ENCODE peak calls at places on chromosomes 12 and 14, in six cellular contexts. Y is effector memory CD4-positive, alpha-beta T cell; F is NT2/D1; K is astrocyte of the hippocampus; M is stomach; J is kidney epithelial cell. V is an unnamed sample.
A peak's percentile ranks its signal among the peaks of the same experiment; 100 is the strongest.

GRCh38 chr14:69713976-69714716 is 52.8 kb upstream of the SRSF5 start:
- DNase-seq in Y (no peak), F (no peak), K (no peak), M (no peak), J (no peak), V (no peak)

GRCh38 chr12:92078167-92079053 is 67.2 kb downstream of the BTG1 start:
- DNase-seq in Y (no peak), F (no peak), K (peak; percentile 46), M (no peak), J (no peak), V (no peak)

GRCh38 chr12:75650989-75651695 is 139.7 kb upstream of the KRR1 start:
- DNase-seq in Y (no peak), F (no peak), K (peak; percentile 88), M (no peak), J (no peak), V (no peak)

GRCh38 chr12:109461049-109461845 is 15.9 kb downstream of the KCTD10 start:
- DNase-seq in Y (no peak), F (no peak), K (peak; percentile 23), M (no peak), J (no peak), V (no peak)

GRCh38 chr12:117047810-117048584 is 51.2 kb downstream of the TESC start:
- DNase-seq in Y (no peak), F (peak; percentile 46), K (peak; percentile 17), M (no peak), J (no peak), V (no peak)

GRCh38 chr12:1054103-1054838 is 63.2 kb downstream of the ERC1 start:
- DNase-seq in Y (no peak), F (peak; percentile 63), K (no peak), M (no peak), J (no peak), V (no peak)

GRCh38 chr12:56628671-56629458 is 1.3 kb downstream of the BAZ2A start:
- DNase-seq in Y (peak; percentile 49), F (no peak), K (peak; percentile 61), M (peak; percentile 70), J (no peak), V (no peak)

GRCh38 chr14:57391609-57392195 is 1.3 kb downstream of the NAA30 start:
- DNase-seq in Y (no peak), F (no peak), K (no peak), M (no peak), J (no peak), V (no peak)

GRCh38 chr12:1925125-1925963 is 6.9 kb upstream of the CACNA2D4 start:
- DNase-seq in Y (no peak), F (no peak), K (peak; percentile 0), M (peak; percentile 22), J (no peak), V (no peak)

GRCh38 chr14:105632010-105632409 is 105.6 kb downstream of the TMEM121 start:
- DNase-seq in Y (no peak), F (no peak), K (no peak), M (no peak), J (no peak), V (no peak)

GRCh38 chr14:60642270-60642789 is 6.9 kb downstream of the SIX1 start:
- DNase-seq in Y (no peak), F (no peak), K (peak; percentile 39), M (no peak), J (no peak), V (no peak)

GRCh38 chr12:108082506-108082905 is 46.6 kb upstream of the WSCD2 start:
- DNase-seq in Y (no peak), F (no peak), K (no peak), M (no peak), J (no peak), V (no peak)

GRCh38 chr14:77031680-77032482 is 3.4 kb upstream of the IRF2BPL start:
- DNase-seq in Y (no peak), F (no peak), K (peak; percentile 75), M (no peak), J (no peak), V (no peak)

GRCh38 chr14:29814153-29815057 is 113.2 kb downstream of the PRKD1 start:
- DNase-seq in Y (no peak), F (no peak), K (peak; percentile 89), M (peak; percentile 79), J (no peak), V (no peak)

GRCh38 chr12:91704446-91704845 is 441.2 kb downstream of the BTG1 start:
- DNase-seq in Y (no peak), F (no peak), K (peak; percentile 64), M (no peak), J (no peak), V (no peak)

GRCh38 chr12:3207174-3207573 is 130.0 kb downstream of the TSPAN9 start:
- DNase-seq in Y (no peak), F (no peak), K (no peak), M (no peak), J (no peak), V (no peak)

GRCh38 chr14:105894978-105895881 is 368.8 kb downstream of the TMEM121 start:
- DNase-seq in Y (no peak), F (no peak), K (no peak), M (no peak), J (no peak), V (no peak)

GRCh38 chr14:79668941-79669340 is 542.4 kb downstream of the DIO2 start:
- DNase-seq in Y (no peak), F (no peak), K (peak; percentile 61), M (no peak), J (no peak), V (no peak)

GRCh38 chr12:7486512-7486911 is 17.1 kb downstream of the CD163 start:
- DNase-seq in Y (no peak), F (no peak), K (no peak), M (no peak), J (no peak), V (no peak)

GRCh38 chr12:128848371-128848770 is 4.9 kb upstream of the GLT1D1 start:
- DNase-seq in Y (no peak), F (no peak), K (no peak), M (no peak), J (no peak), V (no peak)

GRCh38 chr12:17992002-17992656 is 97.9 kb downstream of the RERGL start:
- DNase-seq in Y (no peak), F (peak; percentile 76), K (peak; percentile 64), M (no peak), J (no peak), V (no peak)

GRCh38 chr12:2341871-2342270 is 289.1 kb downstream of the CACNA1C start:
- DNase-seq in Y (no peak), F (no peak), K (peak; percentile 63), M (no peak), J (no peak), V (no peak)

GRCh38 chr12:916240-916639 is 33.3 kb downstream of the RAD52 start:
- DNase-seq in Y (no peak), F (no peak), K (no peak), M (no peak), J (peak; percentile 42), V (no peak)

GRCh38 chr12:68636268-68636667 is 25.6 kb downstream of the RAP1B start:
- DNase-seq in Y (no peak), F (no peak), K (peak; percentile 48), M (no peak), J (no peak), V (no peak)

GRCh38 chr12:27969011-27969900 is 3.3 kb downstream of the PTHLH start:
- DNase-seq in Y (no peak), F (no peak), K (peak; percentile 76), M (no peak), J (no peak), V (no peak)

GRCh38 chr14:26370118-26370517 is 227.7 kb downstream of the NOVA1 start:
- DNase-seq in Y (no peak), F (no peak), K (peak; percentile 42), M (no peak), J (no peak), V (no peak)

GRCh38 chr12:39435531-39435930 is 7.4 kb downstream of the KIF21A start:
- DNase-seq in Y (no peak), F (no peak), K (no peak), M (no peak), J (no peak), V (no peak)

GRCh38 chr12:67720383-67720856 is 71.9 kb downstream of the DYRK2 start:
- DNase-seq in Y (no peak), F (no peak), K (peak; percentile 44), M (no peak), J (no peak), V (no peak)

GRCh38 chr14:66056926-66057552 is 429.1 kb upstream of the CCDC196 start:
- DNase-seq in Y (no peak), F (no peak), K (no peak), M (no peak), J (no peak), V (no peak)

V was measured in iPS DF 6.9.